ENCODE peak calls at places on chromosomes 3 and 15, in four cellular contexts. One of them, this sample, is unnamed. For H3K27me3, the result is how much of the 10 kb centered on the place peaks cover.

GRCh38 chr3:72193768-72194463 is 409.0 kb upstream of the PROK2 start:
- DNase-seq in lung: no peak
- DNase-seq in neural progenitor cell: peak
- DNase-seq in adrenal gland: no peak
- DNase-seq in this sample: no peak

GRCh38 chr3:181886676-181887075 is 175.0 kb downstream of the SOX2 start:
- DNase-seq in neural progenitor cell: no peak
- DNase-seq in lung: no peak
- DNase-seq in adrenal gland: no peak
- DNase-seq in this sample: no peak

GRCh38 chr15:94611656-94612055 is 380.3 kb downstream of the MCTP2 start:
- DNase-seq in neural progenitor cell: no peak
- DNase-seq in lung: no peak
- DNase-seq in adrenal gland: no peak
- DNase-seq in this sample: no peak

GRCh38 chr15:45648521-45649200 is 13.8 kb downstream of the SQOR start:
- DNase-seq in neural progenitor cell: no peak
- DNase-seq in adrenal gland: no peak
- DNase-seq in lung: no peak
- DNase-seq in this sample: peak

GRCh38 chr15:77749236-77749997 is 116.7 kb upstream of the LINGO1 start:
- DNase-seq in adrenal gland: no peak
- DNase-seq in neural progenitor cell: peak
- DNase-seq in lung: no peak
- DNase-seq in this sample: no peak

GRCh38 chr3:124784686-124785382 is 54.6 kb downstream of the UMPS start:
- DNase-seq in lung: no peak
- DNase-seq in adrenal gland: no peak
- DNase-seq in neural progenitor cell: no peak
- DNase-seq in this sample: no peak

GRCh38 chr3:169929830-169930519 is 18.6 kb downstream of the SAMD7 start:
- DNase-seq in lung: no peak
- DNase-seq in neural progenitor cell: no peak
- DNase-seq in adrenal gland: no peak
- DNase-seq in this sample: no peak

GRCh38 chr3:111035896-111036295 is 35.7 kb upstream of the NECTIN3 start:
- DNase-seq in neural progenitor cell: no peak
- DNase-seq in lung: no peak
- DNase-seq in adrenal gland: no peak
- DNase-seq in this sample: no peak

GRCh38 chr3:131231710-131232348 is 149.7 kb upstream of the NUDT16 start:
- DNase-seq in lung: no peak
- DNase-seq in adrenal gland: no peak
- DNase-seq in neural progenitor cell: no peak
- DNase-seq in this sample: no peak

GRCh38 chr15:67120839-67121540 is 55.6 kb downstream of the SMAD3 start:
- DNase-seq in adrenal gland: peak
- DNase-seq in lung: peak
- DNase-seq in neural progenitor cell: no peak
- DNase-seq in this sample: peak

GRCh38 chr15:76338555-76339301 is 2.2 kb downstream of the ISL2 start:
- DNase-seq in neural progenitor cell: peak
- DNase-seq in lung: no peak
- DNase-seq in adrenal gland: no peak
- DNase-seq in this sample: no peak
- H3K27me3 ChIP-seq in neural progenitor cell: half or more
- H3K27me3 ChIP-seq in lung: under half
- H3K27me3 ChIP-seq in adrenal gland: half or more
- H3K27me3 ChIP-seq in this sample: half or more

GRCh38 chr3:10993729-10994065 is 1.1 kb downstream of the SLC6A1 start:
- DNase-seq in adrenal gland: no peak
- DNase-seq in lung: no peak
- DNase-seq in neural progenitor cell: no peak
- DNase-seq in this sample: peak

GRCh38 chr3:10995871-10996270 is 3.3 kb downstream of the SLC6A1 start:
- DNase-seq in neural progenitor cell: no peak
- DNase-seq in lung: no peak
- DNase-seq in adrenal gland: no peak
- DNase-seq in this sample: no peak

GRCh38 chr3:10992017-10992945 is at the start of gene SLC6A1:
- DNase-seq in lung: no peak
- DNase-seq in neural progenitor cell: peak
- DNase-seq in adrenal gland: no peak
- DNase-seq in this sample: peak

GRCh38 chr3:10994311-10994710 is 1.8 kb downstream of the SLC6A1 start:
- DNase-seq in adrenal gland: no peak
- DNase-seq in lung: no peak
- DNase-seq in neural progenitor cell: peak
- DNase-seq in this sample: no peak

GRCh38 chr3:10992946-10993728 is 589 bp downstream of the SLC6A1 start:
- DNase-seq in neural progenitor cell: peak
- DNase-seq in adrenal gland: no peak
- DNase-seq in lung: no peak
- DNase-seq in this sample: no peak
- H3K27me3 ChIP-seq in neural progenitor cell: half or more
- H3K27me3 ChIP-seq in adrenal gland: under half
- H3K27me3 ChIP-seq in lung: under half
- H3K27me3 ChIP-seq in this sample: half or more

DNA sequence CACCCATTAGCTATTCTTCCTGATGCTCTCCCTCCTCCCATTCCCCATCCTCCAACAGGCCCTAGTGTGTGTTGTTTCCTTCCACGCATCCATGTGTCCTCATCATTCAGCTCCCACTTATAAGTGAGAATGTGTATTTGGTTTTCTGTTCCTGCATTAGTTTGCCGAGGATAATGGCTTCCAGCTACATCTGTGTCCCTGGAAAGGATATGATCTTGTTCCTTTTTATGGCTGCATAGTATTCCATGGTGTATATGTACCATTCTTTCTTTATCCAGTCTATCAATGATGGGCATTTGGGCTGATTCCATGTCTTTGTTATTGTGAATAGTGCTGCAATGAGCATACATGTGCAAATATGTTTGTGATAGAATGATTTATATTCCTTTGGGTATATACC is 56.3 kb downstream of the CFAP20DC start:
- DNase-seq in lung: no peak
- DNase-seq in adrenal gland: no peak
- DNase-seq in neural progenitor cell: no peak
- DNase-seq in this sample: no peak
- H3K27me3 ChIP-seq in lung: under half
- H3K27me3 ChIP-seq in adrenal gland: under half
- H3K27me3 ChIP-seq in neural progenitor cell: under half
- H3K27me3 ChIP-seq in this sample: under half

GRCh38 chr3:195806211-195806915 is 5.4 kb downstream of the MUC4 start:
- DNase-seq in neural progenitor cell: peak
- DNase-seq in adrenal gland: no peak
- DNase-seq in lung: no peak
- DNase-seq in this sample: no peak
- H3K27me3 ChIP-seq in neural progenitor cell: under half
- H3K27me3 ChIP-seq in adrenal gland: under half
- H3K27me3 ChIP-seq in lung: under half
- H3K27me3 ChIP-seq in this sample: under half

DNA sequence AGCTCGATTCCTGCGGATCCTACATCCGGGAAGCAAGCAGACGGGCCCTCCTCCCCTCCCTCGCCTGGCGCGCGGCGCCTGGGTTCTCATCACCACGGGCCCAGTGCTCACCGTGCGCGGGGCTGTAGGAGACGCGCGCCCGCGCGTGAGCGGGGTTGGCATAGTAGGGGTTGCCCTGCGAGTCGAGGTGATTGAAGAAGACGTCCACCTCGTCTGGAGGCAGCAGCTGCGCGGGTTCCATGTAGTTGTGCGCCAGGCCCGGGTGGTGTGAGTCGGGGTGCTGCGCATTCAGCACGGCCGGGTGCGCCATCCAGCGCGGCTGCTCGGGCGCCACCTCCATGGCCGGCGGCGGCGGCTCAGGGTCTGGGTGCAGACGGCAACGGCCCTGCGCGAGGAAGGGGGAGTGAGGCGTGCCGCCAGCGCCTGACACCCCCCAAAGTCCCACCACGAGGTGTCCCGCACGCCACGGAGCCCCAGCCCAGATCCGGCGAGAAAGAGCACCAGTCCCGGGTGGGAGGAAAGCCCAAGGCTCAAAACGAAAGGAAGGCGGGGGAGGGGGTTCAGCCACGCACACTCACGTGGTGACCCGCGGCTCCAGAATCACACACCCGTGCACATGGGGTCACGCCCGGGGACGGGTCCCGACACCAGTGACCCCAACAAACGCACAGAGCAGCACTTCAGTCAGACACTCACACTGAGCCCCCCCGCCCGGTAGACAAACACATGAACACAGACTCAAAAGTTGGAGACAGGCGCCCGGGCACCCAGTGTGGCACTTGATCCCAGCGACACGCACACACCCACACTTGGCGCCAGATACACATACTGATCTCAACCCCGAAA is 6.1 kb downstream of the GATA2 start:
- DNase-seq in adrenal gland: no peak
- DNase-seq in lung: no peak
- DNase-seq in neural progenitor cell: peak
- DNase-seq in this sample: peak
- H3K27me3 ChIP-seq in adrenal gland: half or more
- H3K27me3 ChIP-seq in lung: under half
- H3K27me3 ChIP-seq in neural progenitor cell: half or more
- H3K27me3 ChIP-seq in this sample: half or more

GRCh38 chr3:194313642-194314430 is 37.3 kb downstream of the CPN2 start:
- DNase-seq in neural progenitor cell: peak
- DNase-seq in adrenal gland: peak
- DNase-seq in lung: no peak
- DNase-seq in this sample: peak
- H3K27me3 ChIP-seq in neural progenitor cell: under half
- H3K27me3 ChIP-seq in adrenal gland: under half
- H3K27me3 ChIP-seq in lung: under half
- H3K27me3 ChIP-seq in this sample: under half

GRCh38 chr15:98428253-98428989 is 219.9 kb upstream of the IGF1R start:
- DNase-seq in adrenal gland: peak
- DNase-seq in neural progenitor cell: peak
- DNase-seq in lung: peak
- DNase-seq in this sample: peak
- H3K27me3 ChIP-seq in adrenal gland: under half
- H3K27me3 ChIP-seq in neural progenitor cell: half or more
- H3K27me3 ChIP-seq in lung: under half
- H3K27me3 ChIP-seq in this sample: half or more

GRCh38 chr15:60590935-60591490 is 112.1 kb upstream of the ICE2 start:
- DNase-seq in adrenal gland: peak
- DNase-seq in neural progenitor cell: peak
- DNase-seq in lung: peak
- DNase-seq in this sample: peak
- H3K27me3 ChIP-seq in adrenal gland: under half
- H3K27me3 ChIP-seq in neural progenitor cell: half or more
- H3K27me3 ChIP-seq in lung: under half
- H3K27me3 ChIP-seq in this sample: under half

GRCh38 chr15:101540480-101541239 is 51.2 kb upstream of the PCSK6 start:
- DNase-seq in lung: no peak
- DNase-seq in adrenal gland: no peak
- DNase-seq in neural progenitor cell: no peak
- DNase-seq in this sample: peak
- H3K27me3 ChIP-seq in lung: under half
- H3K27me3 ChIP-seq in adrenal gland: under half
- H3K27me3 ChIP-seq in neural progenitor cell: under half
- H3K27me3 ChIP-seq in this sample: under half

DNA sequence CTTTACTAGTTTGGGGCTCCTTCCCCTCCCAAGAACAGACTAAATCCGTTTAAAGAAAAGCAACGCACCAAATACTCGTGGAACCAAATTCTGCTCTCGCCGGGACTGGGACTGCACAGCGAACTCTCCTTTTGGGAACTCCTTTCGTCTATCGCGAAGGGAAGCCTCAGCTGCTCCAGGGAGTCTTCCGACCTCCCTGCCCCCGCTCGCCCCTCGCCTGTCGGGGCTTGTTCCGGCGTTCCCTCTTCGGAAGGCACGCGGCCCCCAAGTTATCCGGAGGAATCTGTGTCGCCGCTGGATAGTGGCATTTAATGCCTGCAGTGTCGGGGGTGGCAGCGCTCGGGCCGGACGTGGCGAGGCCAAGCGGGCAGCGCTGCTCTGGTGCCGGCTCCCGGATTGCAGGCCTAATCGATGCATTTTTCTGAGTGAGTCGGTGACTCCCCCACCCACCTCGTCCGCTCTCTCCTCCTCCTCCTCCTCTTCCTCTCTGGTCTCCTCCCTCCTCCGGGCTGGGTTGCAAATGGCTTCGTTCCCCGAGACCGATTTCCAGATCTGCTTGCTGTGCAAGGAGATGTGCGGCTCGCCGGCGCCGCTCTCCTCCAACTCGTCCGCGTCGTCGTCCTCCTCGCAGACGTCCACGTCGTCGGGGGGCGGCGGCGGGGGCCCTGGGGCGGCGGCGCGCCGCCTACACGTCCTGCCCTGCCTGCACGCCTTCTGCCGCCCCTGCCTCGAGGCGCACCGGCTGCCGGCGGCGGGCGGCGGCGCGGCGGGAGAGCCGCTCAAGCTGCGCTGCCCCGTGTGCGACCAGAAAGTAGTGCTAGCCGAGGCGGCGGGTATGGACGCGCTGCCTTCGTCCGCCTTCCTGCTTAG is at the start of gene TRIM71:
- DNase-seq in adrenal gland: no peak
- DNase-seq in neural progenitor cell: peak
- DNase-seq in lung: no peak
- DNase-seq in this sample: no peak
- H3K27me3 ChIP-seq in adrenal gland: half or more
- H3K27me3 ChIP-seq in neural progenitor cell: under half
- H3K27me3 ChIP-seq in lung: under half
- H3K27me3 ChIP-seq in this sample: under half